ENCODE peak calls at places on chromosomes 12 and 14, in eight cellular contexts. O, G, I, Y, J, N, A and K are unnamed samples.

GRCh38 chr14:75206190-75206589 is 29.8 kb upstream of the TMED10 start:
- DNase-seq in O (no peak), G (no peak), I (no peak), Y (no peak), J (no peak), N (no peak), A (no peak), K (no peak)

GRCh38 chr12:51351913-51352532 is 5.5 kb upstream of the CELA1 start:
- DNase-seq in O (peak), G (peak), I (no peak), Y (peak), J (no peak), N (no peak), A (peak), K (no peak)

GRCh38 chr12:43826681-43827458 is 9.0 kb upstream of the TMEM117 start:
- DNase-seq in O (peak), G (no peak), I (no peak), Y (no peak), J (no peak), N (no peak), A (no peak), K (no peak)

GRCh38 chr14:55103005-55103640 is 25.9 kb upstream of the LGALS3 start:
- DNase-seq in O (peak), G (peak), I (peak), Y (peak), J (peak), N (peak), A (no peak), K (peak)

GRCh38 chr14:54901380-54902142 is 1.1 kb downstream of the GCH1 start:
- DNase-seq in O (no peak), G (no peak), I (no peak), Y (peak), J (no peak), N (no peak), A (peak), K (no peak)

GRCh38 chr12:58764100-58764953 is 156.0 kb downstream of the LRIG3 start:
- DNase-seq in O (peak), G (no peak), I (no peak), Y (no peak), J (no peak), N (no peak), A (no peak), K (no peak)

GRCh38 chr12:59632408-59632807 is 36.6 kb downstream of the SLC16A7 start:
- DNase-seq in O (no peak), G (no peak), I (no peak), Y (no peak), J (no peak), N (no peak), A (no peak), K (peak)

GRCh38 chr12:79659961-79660431 is 30.8 kb downstream of the PAWR start:
- DNase-seq in O (no peak), G (no peak), I (no peak), Y (peak), J (no peak), N (no peak), A (no peak), K (no peak)

GRCh38 chr12:2273751-2274150 is 221.0 kb downstream of the CACNA1C start:
- DNase-seq in O (no peak), G (no peak), I (no peak), Y (no peak), J (no peak), N (no peak), A (no peak), K (no peak)

GRCh38 chr14:48350971-48351370 is 675.6 kb upstream of the MDGA2 start:
- DNase-seq in O (peak), G (no peak), I (no peak), Y (no peak), J (no peak), N (no peak), A (no peak), K (no peak)

GRCh38 chr12:6826125-6826733 is 2.0 kb upstream of the P3H3 start:
- DNase-seq in O (no peak), G (no peak), I (no peak), Y (no peak), J (no peak), N (no peak), A (no peak), K (no peak)

GRCh38 chr12:132222096-132222807 is 78.0 kb downstream of the NOC4L start:
- DNase-seq in O (peak), G (peak), I (no peak), Y (no peak), J (no peak), N (no peak), A (peak), K (no peak)

GRCh38 chr14:68952544-68953535 is 26.3 kb downstream of the ACTN1 start:
- DNase-seq in O (peak), G (no peak), I (no peak), Y (no peak), J (peak), N (no peak), A (no peak), K (no peak)

GRCh38 chr12:91926810-91927209 is 218.8 kb downstream of the BTG1 start:
- DNase-seq in O (peak), G (no peak), I (no peak), Y (peak), J (no peak), N (no peak), A (no peak), K (peak)

GRCh38 chr14:94472842-94473241 is 3.2 kb downstream of the SERPINA9 start:
- DNase-seq in O (no peak), G (no peak), I (no peak), Y (no peak), J (no peak), N (no peak), A (no peak), K (no peak)

GRCh38 chr12:92208613-92209121 is 63.0 kb upstream of the BTG1 start:
- DNase-seq in O (peak), G (no peak), I (no peak), Y (peak), J (no peak), N (no peak), A (peak), K (peak)

GRCh38 chr12:64669270-64669842 is 59.1 kb downstream of the RASSF3 start:
- DNase-seq in O (peak), G (no peak), I (peak), Y (peak), J (peak), N (no peak), A (peak), K (no peak)

GRCh38 chr12:88553941-88554658 is 26.2 kb downstream of the KITLG start:
- DNase-seq in O (peak), G (peak), I (no peak), Y (peak), J (no peak), N (peak), A (no peak), K (peak)

GRCh38 chr14:50344116-50344775 is 32.1 kb downstream of the DMAC2L start:
- DNase-seq in O (peak), G (no peak), I (no peak), Y (no peak), J (no peak), N (no peak), A (no peak), K (no peak)

DNA sequence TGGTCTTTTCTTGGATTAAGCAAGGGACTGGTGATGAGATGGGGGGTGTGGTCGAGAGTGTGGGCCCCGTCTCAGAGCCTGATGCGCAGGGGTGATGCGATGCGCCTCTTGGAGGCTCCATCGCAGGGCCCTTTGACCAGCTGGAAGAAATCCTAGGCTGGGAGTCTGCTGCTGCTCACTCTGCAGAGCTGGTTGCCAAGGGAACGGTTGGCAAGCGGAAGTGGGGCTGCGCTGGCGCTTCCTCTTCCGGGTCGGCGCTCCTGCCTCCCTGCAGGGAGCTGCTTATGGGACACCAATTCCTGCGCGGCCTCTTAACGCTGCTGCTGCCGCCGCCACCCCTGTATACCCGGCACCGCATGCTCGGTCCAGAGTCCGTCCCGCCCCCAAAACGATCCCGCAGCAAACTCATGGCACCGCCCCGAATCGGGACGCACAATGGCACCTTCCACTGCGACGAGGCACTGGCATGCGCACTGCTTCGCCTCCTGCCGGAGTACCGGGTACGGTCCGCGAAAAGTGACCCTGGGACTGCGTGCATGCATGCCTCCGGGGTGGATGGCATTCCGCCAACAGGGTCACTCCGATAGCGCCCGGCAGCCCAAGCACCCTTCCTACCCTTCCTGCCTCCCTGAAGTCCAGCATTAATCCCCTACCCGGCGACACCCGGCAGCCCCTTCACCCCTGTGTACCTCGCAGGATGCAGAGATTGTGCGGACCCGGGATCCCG is at the start of gene MYG1:
- DNase-seq in O (peak), G (peak), I (peak), Y (peak), J (peak), N (peak), A (peak), K (no peak)
- TF ChIP-seq CTCF in O (peak), G (no peak), I (peak), Y (peak), J (peak), N (no peak), A (peak), K (peak)

DNA sequence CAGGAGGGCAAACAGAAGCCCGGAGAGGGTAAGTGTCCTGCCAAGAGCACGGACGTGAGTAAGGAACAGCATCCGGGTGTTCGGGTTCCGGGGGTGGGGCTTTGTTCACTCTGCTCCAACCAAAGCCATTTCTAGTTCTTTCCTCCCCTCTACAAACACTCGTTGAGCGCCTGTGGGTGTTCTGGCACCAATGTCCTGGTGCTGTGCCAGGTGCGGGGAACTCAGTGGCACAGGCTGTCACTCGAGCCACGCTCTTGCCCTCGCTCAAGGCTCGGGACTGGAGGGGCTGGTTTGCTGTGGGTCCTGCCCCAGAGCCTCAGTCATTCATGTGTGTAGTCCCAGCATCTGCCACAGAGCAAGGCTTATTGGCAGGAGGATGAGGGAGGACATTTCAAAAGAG is 157.5 kb downstream of the CALM1 start:
- DNase-seq in O (no peak), G (no peak), I (peak), Y (no peak), J (peak), N (no peak), A (no peak), K (no peak)
- H3K4me3 ChIP-seq in O (no peak), G (no peak), I (no peak), Y (no peak), J (no peak), N (no peak), A (no peak), K (no peak)

DNA sequence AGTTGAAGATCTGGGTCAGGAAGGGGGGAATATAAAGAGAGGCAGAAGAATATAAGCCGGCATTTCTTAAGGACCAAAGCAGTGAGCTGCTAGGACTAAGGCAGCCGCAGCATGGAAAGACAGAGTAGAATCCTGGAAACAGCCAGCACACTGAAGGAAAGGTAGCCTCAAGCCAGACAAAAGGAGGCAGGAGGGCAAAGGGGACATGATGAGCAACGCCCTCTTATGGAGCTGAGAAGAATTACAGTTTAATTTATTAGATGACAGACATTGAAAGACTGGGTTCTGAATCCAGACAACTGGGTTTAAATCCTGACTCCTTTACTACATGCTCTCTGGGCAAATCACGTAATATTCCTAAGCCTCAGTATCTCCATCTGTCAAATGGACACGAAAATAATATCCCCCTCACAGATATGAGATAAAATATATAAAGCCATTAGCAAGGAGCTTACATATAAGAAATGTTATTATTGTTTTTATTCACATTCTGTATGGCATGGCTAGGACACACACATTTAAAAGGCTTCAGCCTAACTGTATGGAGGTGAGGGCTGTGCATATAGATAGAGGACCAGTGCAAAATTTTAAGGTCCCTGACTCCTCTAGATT is 8.1 kb upstream of the PCED1B start:
- DNase-seq in O (no peak), G (no peak), I (no peak), Y (no peak), J (no peak), N (no peak), A (no peak), K (no peak)
- TF ChIP-seq CTCF in O (peak), G (peak), I (peak), Y (peak), J (peak), N (no peak), A (peak), K (peak)

DNA sequence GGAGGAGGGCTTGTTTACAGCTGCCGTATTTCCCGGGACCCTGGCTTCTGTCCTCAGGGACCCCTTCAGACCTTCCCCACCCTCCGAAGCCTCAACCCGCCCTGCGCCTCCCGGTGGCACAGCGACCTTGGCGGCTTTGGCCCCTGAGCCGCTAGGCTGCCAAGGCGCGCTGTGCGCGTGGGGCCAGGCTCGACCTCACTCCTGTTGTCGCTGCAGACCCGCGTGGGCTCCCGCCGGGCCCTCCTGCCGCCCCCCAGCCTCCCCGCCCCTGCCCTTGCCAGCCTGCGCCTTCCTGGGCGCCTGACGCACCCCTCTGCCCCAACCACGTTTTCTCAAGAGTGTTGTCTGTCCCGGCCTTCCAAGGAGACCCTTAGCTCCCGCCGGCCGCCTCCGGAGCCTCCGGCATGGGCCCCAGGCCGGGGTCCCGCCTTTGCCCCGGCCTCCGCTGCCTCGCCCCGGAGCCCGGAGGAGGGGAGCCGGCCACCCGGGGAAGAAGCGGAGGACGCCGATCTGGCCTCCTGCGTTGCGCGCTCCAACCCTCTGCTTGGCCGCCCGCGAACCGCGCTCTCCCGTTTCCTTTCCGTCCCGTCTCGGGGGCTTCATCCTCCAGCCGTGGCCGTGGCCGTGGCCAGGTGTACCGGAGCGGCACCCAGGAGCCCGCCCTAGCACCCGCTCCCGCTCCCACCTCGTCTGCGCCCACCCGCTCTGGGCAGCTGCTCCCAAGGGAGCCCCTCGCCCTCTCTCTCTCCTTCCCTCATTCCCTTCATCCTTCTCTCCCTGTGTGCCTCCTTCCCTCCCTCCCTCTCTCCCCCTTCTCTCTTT is 19.9 kb downstream of the PPP2R5C start:
- DNase-seq in O (no peak), G (no peak), I (peak), Y (no peak), J (no peak), N (no peak), A (no peak), K (no peak)
- H3K4me3 ChIP-seq in O (peak), G (no peak), I (peak), Y (no peak), J (peak), N (peak), A (no peak), K (peak)

GRCh38 chr12:13205809-13206559 is 9.5 kb downstream of the EMP1 start:
- DNase-seq in O (peak), G (peak), I (no peak), Y (peak), J (no peak), N (no peak), A (no peak), K (peak)

GRCh38 chr12:13206560-13206897 is 10.0 kb downstream of the EMP1 start:
- DNase-seq in O (no peak), G (no peak), I (no peak), Y (no peak), J (no peak), N (no peak), A (no peak), K (no peak)

GRCh38 chr12:13204428-13204827 is 7.9 kb downstream of the EMP1 start:
- DNase-seq in O (peak), G (no peak), I (no peak), Y (peak), J (no peak), N (no peak), A (no peak), K (no peak)

GRCh38 chr12:13200841-13201240 is 4.3 kb downstream of the EMP1 start:
- DNase-seq in O (no peak), G (no peak), I (no peak), Y (no peak), J (no peak), N (no peak), A (no peak), K (no peak)

DNA sequence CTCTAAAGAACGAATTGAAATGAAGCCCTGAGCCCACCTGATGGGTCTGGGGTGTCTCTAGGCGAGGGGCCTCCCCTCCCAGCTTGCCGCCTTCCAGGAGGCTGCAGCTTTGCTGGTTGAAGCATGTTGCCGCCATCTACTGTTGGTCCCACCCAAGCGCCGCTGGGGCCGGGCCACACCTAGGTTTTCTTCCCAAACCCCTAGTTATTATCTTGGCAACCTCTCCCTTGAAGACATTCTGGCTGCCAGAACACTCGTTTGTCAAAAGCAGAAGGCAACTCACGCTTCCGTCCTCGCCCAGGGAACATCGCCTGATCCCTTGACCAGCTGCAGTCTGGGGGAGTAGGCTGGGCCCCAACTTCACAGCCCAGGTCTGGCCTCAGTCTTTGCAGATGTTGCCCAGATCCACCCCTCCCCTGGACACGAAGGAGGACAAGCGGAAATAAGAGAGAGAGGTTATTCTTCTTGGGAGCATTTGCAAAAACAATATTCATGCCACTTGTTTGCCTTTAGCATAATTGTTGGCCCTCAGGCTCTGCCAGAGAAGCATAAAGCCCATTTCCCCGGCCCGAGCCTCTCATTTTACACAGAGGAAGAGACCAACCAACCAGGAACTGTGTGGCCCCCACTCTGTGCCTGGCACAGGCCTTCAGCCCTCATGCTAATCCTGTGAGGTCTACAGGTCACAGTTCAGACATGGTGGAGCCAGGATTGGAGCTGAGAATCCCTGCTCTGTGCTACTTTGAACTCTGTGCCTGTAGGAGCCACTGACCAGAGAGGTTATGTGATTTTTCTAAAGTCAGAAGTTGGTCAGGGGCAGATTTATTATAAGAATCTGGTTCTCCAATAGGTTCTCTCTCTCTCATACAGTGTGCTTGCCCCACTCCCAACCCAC is 6.7 kb downstream of the EMP1 start:
- DNase-seq in O (no peak), G (no peak), I (peak), Y (peak), J (peak), N (peak), A (no peak), K (no peak)
- TF ChIP-seq CTCF in O (peak), G (peak), I (peak), Y (peak), J (peak), N (no peak), A (peak), K (peak)